ENCODE peak calls at places on chromosomes 6 and 20, in seven cellular contexts. K is bronchial epithelial cell; X is HTR-8/SVneo; L is left lobe of liver; Y is left lung; H is stimulated activated CD8-positive, alpha-beta memory T cell treated with anti-CD3 and anti-CD28 coated beads, Interleukin-2, amount 100 ng/mL, for 1 hour; Q is T-cell. R is an unnamed sample.

GRCh38 chr6:129206761-129207330 is 323.9 kb downstream of the LAMA2 start:
- DNase-seq in K (no peak), X (no peak), L (no peak), Y (no peak), H (no peak), Q (no peak), R (no peak)

GRCh38 chr6:141164042-141164748 is 968.5 kb upstream of the GJE1 start:
- DNase-seq in K (peak), X (no peak), L (no peak), Y (no peak), H (no peak), Q (no peak), R (no peak)

GRCh38 chr6:37137881-37138568 is 31.9 kb upstream of the PIM1 start:
- DNase-seq in K (peak), X (peak), L (no peak), Y (no peak), H (no peak), Q (no peak), R (no peak)

GRCh38 chr6:132298344-132298949 is 102.8 kb downstream of the MOXD1 start:
- DNase-seq in K (peak), X (peak), L (no peak), Y (no peak), H (no peak), Q (no peak), R (peak)

GRCh38 chr6:7910654-7911344 is at the start of gene TXNDC5:
- DNase-seq in K (peak), X (peak), L (peak), Y (peak), H (peak), Q (peak), R (peak)

GRCh38 chr20:48606841-48607543 is 220.8 kb downstream of the PREX1 start:
- DNase-seq in K (no peak), X (no peak), L (no peak), Y (no peak), H (no peak), Q (no peak), R (no peak)

GRCh38 chr20:62165762-62166399 is 16.9 kb upstream of the MTG2 start:
- DNase-seq in K (no peak), X (no peak), L (no peak), Y (no peak), H (no peak), Q (no peak), R (no peak)

GRCh38 chr20:11429168-11429567 is 488.5 kb upstream of the BTBD3 start:
- DNase-seq in K (peak), X (no peak), L (no peak), Y (no peak), H (no peak), Q (no peak), R (no peak)

R was measured in NT2/D1.